ENCODE peak calls at places on chromosome 6, in six cellular contexts. N, C, I, U, P and A are unnamed samples.

GRCh38 chr6:37456126-37456525 is 23.1 kb downstream of the CMTR1 start:
- DNase-seq in I (peak; percentile 91), U (no peak), P (no peak), C (no peak), N (peak; percentile 45), A (peak; percentile 76)

GRCh38 chr6:105644073-105644489 is 241.2 kb upstream of the PREP start:
- DNase-seq in N (no peak), C (no peak), P (no peak), I (peak; percentile 2), U (no peak), A (no peak)

GRCh38 chr6:27238010-27238983 is 9.2 kb upstream of the PRSS16 start:
- DNase-seq in U (no peak), N (peak; percentile 39), C (peak; percentile 23), I (no peak), P (no peak), A (peak; percentile 16)

GRCh38 chr6:108798672-108799355 is 49.4 kb upstream of the ARMC2 start:
- DNase-seq in P (peak; percentile 71), N (peak; percentile 48), C (no peak), I (no peak), U (peak; percentile 49), A (no peak)

GRCh38 chr6:7489376-7489775 is 52.1 kb upstream of the DSP start:
- DNase-seq in N (no peak), C (no peak), P (no peak), U (no peak), I (no peak), A (no peak)

GRCh38 chr6:117498159-117498558 is 15.7 kb downstream of the DCBLD1 start:
- DNase-seq in I (peak; percentile 85), U (no peak), C (peak; percentile 22), P (no peak), N (peak; percentile 76), A (peak; percentile 78)

GRCh38 chr6:15661815-15662245 is 998 bp downstream of the DTNBP1 start:
- DNase-seq in I (no peak), U (no peak), N (peak; percentile 1), C (no peak), P (no peak), A (peak; percentile 5)

GRCh38 chr6:11600251-11600650 is 62.7 kb downstream of the TMEM170B start:
- DNase-seq in N (no peak), U (no peak), I (no peak), P (no peak), C (no peak), A (no peak)

GRCh38 chr6:49915035-49915434 is 48.7 kb upstream of the CRISP1 start:
- DNase-seq in P (no peak), U (no peak), N (no peak), I (no peak), C (no peak), A (no peak)

GRCh38 chr6:152636675-152637421 is at the start of gene SYNE1:
- DNase-seq in C (peak; percentile 34), I (no peak), U (no peak), P (peak; percentile 77), N (peak; percentile 30), A (peak; percentile 14)

GRCh38 chr6:111238464-111239119 is 151.3 kb downstream of the SLC16A10 start:
- DNase-seq in N (peak; percentile 30), U (no peak), C (no peak), P (no peak), I (peak; percentile 78), A (peak; percentile 50)

GRCh38 chr6:152316024-152316423 is 321.1 kb downstream of the SYNE1 start:
- DNase-seq in P (no peak), N (peak; percentile 91), U (no peak), I (peak; percentile 77), C (no peak), A (peak; percentile 51)

GRCh38 chr6:161487694-161488093 is 213.8 kb upstream of the AGPAT4 start:
- DNase-seq in I (no peak), U (no peak), C (no peak), N (peak; percentile 27), P (no peak), A (no peak)

GRCh38 chr6:3389390-3390167 is 67.3 kb downstream of the SLC22A23 start:
- DNase-seq in I (peak; percentile 94), P (no peak), N (peak; percentile 77), U (no peak), C (no peak), A (peak; percentile 98)

GRCh38 chr6:36631326-36632046 is 37.3 kb downstream of the SRSF3 start:
- DNase-seq in C (no peak), U (no peak), P (no peak), N (no peak), I (no peak), A (no peak)

GRCh38 chr6:84546427-84546914 is 217.9 kb downstream of the TBX18 start:
- DNase-seq in I (peak; percentile 85), U (no peak), C (no peak), P (peak; percentile 54), N (no peak), A (peak; percentile 49)

DNA sequence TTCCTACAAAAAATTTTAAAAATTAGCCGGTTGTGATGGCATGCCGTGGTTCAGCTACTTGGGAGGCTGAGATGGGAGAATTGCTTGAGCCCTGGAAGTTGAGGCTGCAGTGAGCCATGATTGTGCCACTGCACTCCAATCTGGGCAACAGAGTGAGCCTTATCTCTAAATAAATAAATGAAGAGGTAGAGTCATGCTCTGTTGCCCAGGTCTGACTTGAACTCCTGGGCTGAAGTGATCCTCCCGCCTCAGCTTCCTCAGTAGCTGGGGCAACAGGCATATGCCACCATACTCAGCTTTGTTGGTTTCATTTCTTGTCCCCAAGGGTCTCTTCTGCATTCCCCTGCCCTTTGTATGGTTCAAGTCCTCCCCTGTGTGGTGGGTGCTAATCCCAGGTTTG is 17.0 kb downstream of the HSPA1B start:
- DNase-seq in P (no peak), N (no peak), I (no peak), U (no peak), C (no peak), A (no peak)
- TF ChIP-seq CTCF in P (no peak), N (no peak), I (no peak), U (no peak), C (no peak), A (no peak)

GRCh38 chr6:119344306-119344705 is 5.3 kb downstream of the MAN1A1 start:
- DNase-seq in P (no peak), I (no peak), U (no peak), C (no peak), N (no peak), A (no peak)

GRCh38 chr6:119342430-119342829 is 7.1 kb downstream of the MAN1A1 start:
- DNase-seq in U (no peak), P (no peak), N (no peak), C (no peak), I (no peak), A (no peak)

GRCh38 chr6:119343167-119343566 is 6.4 kb downstream of the MAN1A1 start:
- DNase-seq in P (no peak), C (no peak), U (no peak), N (no peak), I (no peak), A (no peak)

GRCh38 chr6:119345114-119345513 is 4.4 kb downstream of the MAN1A1 start:
- DNase-seq in U (no peak), P (no peak), I (no peak), N (no peak), C (no peak), A (no peak)

DNA sequence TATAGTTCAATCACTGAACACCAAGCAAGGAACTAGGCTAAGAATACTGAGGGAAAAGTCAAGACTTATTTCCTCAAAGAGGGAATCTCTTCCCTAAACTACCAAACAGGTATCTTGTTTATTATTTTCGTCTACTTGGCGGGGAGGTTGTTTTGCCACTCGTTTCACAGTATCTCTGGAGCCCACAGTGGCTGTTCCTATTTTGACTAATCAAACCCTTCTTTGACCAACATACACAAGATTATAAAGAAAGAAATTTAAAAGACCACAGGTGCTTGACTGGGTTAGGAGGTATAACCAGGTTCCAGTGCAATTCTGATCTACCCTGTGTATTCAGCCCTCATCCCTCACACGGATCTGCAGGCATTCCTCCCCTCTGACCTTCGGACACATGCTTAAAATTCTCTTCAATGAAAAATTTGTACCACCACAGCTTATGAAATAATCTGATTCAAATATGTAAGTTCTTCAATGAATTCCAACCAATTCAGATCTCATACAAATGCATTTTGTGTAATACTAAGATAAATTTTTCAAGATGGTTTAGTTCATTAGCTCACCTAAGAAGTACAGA is 5.9 kb downstream of the MAN1A1 start:
- DNase-seq in I (no peak), P (no peak), C (no peak), U (no peak), N (no peak), A (no peak)
- H3K4me3 ChIP-seq in I (no peak overlapping the region), P (no peak overlapping the region), C (no peak overlapping the region), U (no peak overlapping the region), N (no peak overlapping the region), A (no peak overlapping the region)

DNA sequence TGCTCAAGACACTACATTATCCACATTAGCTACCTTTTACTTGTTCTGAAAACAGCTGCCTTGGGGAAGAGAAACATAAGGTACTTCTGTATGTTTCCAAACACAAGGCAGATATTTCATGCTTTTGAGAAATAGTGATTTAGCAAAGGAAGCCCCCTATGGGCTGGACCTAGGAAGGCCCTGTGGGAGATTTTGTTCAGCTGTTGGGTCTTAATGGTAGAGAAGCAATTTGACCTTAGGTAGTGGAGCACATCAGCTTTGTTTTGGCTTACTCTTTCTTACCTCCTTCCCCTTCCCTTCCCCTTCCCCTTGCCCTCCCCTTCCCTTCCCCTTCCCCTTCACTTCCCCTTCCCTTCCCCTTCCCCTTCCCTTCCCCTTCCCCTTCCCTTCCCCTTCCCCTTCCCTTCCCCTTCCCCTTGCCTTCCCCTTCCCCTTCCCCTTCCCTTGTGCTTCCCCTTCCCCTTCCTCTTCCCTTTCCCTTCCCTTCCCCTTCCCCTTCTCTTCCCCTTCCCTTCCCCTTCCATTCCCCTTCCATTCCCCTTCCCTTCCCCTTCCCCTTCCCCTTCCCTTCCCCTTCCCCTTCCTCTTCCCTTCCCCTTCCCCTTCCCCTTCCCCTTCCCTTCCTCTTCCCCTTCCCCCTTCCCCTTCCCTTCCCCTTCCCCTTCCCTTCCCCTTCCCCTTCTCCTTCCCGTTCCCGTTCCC is 84.6 kb downstream of the ANKS1A start:
- DNase-seq in N (peak; percentile 38), I (no peak), C (no peak), U (no peak), P (no peak), A (peak; percentile 3)
- TF ChIP-seq CTCF in N (peak; percentile 51), I (peak; percentile 34), C (no peak), U (no peak), P (no peak), A (peak; percentile 31)

DNA sequence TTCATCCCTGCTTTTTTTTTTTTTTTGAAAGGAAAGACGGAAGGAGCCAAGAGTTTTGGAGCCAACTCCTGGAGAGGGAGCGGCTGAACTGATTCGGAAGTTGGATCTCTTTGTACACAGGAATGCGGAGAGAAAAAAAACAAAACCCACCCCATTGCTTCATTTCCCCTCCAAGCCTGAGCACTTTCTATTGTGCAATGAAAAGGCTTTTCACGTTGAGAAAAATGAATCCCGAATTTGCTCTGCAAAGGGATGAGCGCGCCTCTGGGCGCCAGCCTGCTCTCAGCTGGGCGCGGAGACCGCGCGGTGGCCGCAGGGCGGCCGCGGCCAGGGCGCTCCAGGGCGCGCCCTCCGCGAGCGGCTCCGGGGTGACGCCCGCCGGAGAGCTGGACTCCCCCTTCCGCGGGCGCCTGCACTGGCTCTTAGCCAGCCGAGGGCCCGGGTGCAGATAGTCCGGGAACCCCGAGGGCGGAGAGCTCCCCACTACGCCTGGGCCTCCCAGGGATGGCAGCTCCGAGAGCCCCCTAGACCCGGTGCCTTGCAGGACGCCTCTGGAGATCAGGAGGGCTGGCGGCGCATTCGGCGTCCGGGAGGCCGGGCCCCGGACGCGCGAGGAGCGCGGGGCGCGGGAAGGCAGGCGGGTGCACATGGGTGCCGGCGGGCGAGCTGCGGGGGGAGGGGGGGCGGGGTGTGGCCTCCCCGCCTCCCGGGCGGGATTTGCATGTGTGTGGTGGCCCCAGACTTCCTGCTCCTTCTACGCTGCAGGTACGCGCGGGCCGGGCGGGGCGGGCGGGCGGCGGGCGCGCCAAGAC is at the start of gene ITPR3:
- DNase-seq in U (peak; percentile 66), N (peak; percentile 92), C (peak; percentile 93), I (peak; percentile 71), P (peak; percentile 77), A (peak; percentile 92)
- H3K4me3 ChIP-seq in U (peak within 1 kb of the TSS; percentile 79), N (peak within 1 kb of the TSS; percentile 63), C (peak within 1 kb of the TSS; percentile 97), I (peak within 1 kb of the TSS; percentile 71), P (peak within 1 kb of the TSS; percentile 63), A (peak within 1 kb of the TSS; percentile 83)

GRCh38 chr6:89311853-89312531 is 3.1 kb downstream of the GABRR2 start:
- DNase-seq in I (peak; percentile 64), C (no peak), N (peak; percentile 90), P (peak; percentile 78), U (no peak), A (peak; percentile 88)
- TF ChIP-seq CTCF in I (peak; percentile 74), C (no peak), N (peak; percentile 65), P (peak; percentile 41), U (no peak), A (peak; percentile 64)